ENCODE peak calls at places on chromosomes 1 and 21, in eight cellular contexts. O is MM.1S, Z is GM23338, C is GM23248, J is SK-N-SH, A is HCT116, S is PC-3, W is hepatocyte. P is an unnamed sample.

GRCh38 chr1:70887936-70888335 is 159.7 kb downstream of the PTGER3 start:
- DNase-seq in W (peak; percentile 21), C (no peak), O (no peak), J (no peak), A (no peak), S (no peak), Z (no peak), P (no peak)

GRCh38 chr1:170309389-170310013 is 163.7 kb downstream of the NTMT2 start:
- DNase-seq in C (peak; percentile 96), O (no peak), W (peak; percentile 53), S (peak; percentile 45), A (no peak), Z (no peak), J (peak; percentile 1), P (no peak)

GRCh38 chr1:34970829-34971228 is 14.3 kb downstream of the TMEM35B start:
- DNase-seq in C (no peak), S (peak; percentile 48), O (no peak), Z (peak; percentile 80), J (no peak), W (no peak), A (no peak), P (no peak)

GRCh38 chr1:150194381-150195031 is 41.4 kb downstream of the ANP32E start:
- DNase-seq in A (no peak), J (no peak), Z (no peak), S (no peak), W (peak; percentile 26), O (no peak), C (peak; percentile 71), P (no peak)

GRCh38 chr21:43578677-43579313 is 80.5 kb downstream of the HSF2BP start:
- DNase-seq in Z (no peak), J (no peak), O (no peak), C (peak; percentile 50), W (no peak), A (no peak), S (no peak), P (no peak)

GRCh38 chr1:170676628-170677027 is 12.7 kb downstream of the PRRX1 start:
- DNase-seq in O (no peak), J (no peak), Z (no peak), W (no peak), A (no peak), C (peak; percentile 73), S (no peak), P (no peak)

GRCh38 chr1:2232916-2233438 is 4.9 kb downstream of the SKI start:
- DNase-seq in A (no peak), J (no peak), O (no peak), S (no peak), C (peak; percentile 47), W (no peak), Z (peak; percentile 3), P (no peak)

GRCh38 chr1:193406901-193407300 is 220.5 kb upstream of the B3GALT2 start:
- DNase-seq in W (peak; percentile 62), Z (peak; percentile 76), O (peak; percentile 74), J (peak; percentile 36), C (peak; percentile 76), S (peak; percentile 56), A (peak; percentile 19), P (peak; percentile 77)

GRCh38 chr21:16535100-16535418 is 805.3 kb downstream of the USP25 start:
- DNase-seq in O (no peak), S (peak; percentile 13), A (no peak), J (peak; percentile 28), W (no peak), C (peak; percentile 92), Z (no peak), P (no peak)
- TF ChIP-seq EZH2phosphoT487 in O (no peak), S (no peak), A (no peak), J (no peak), W (no peak), C (no peak), Z (no peak), P (no peak)

DNA sequence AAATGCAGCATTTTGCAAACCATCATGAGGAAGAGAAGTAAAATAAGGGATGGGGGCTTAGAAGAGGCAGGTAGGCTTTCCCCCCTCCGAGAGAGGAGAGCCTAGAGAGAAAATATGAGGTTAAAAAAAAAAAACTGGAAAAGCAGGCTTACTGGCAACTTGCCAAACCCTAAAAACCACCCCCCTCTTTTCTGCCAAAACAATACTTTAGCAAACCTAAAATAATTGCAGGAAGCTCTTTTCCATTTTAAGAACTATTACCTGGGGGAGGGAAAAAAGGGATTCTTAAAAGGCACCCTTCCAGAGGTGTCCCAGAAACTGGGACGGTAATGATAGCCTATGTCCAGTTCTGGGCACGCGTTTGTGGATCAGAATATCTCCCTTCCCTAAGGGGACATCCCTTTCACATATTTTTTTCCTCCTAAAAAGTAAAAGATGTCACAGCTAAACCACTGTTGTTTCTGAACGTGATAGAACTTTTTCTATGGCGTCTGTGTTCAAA is 1.2 kb upstream of the NFIA start:
- DNase-seq in J (no peak), W (peak; percentile 5), C (no peak), S (peak; percentile 42), O (no peak), Z (peak; percentile 17), A (no peak), P (no peak)
- H3K4me1 ChIP-seq in J (peaks cover 40% of the 10 kb centered on the region), W (peaks cover 28% of the 10 kb centered on the region), C (peaks cover 39% of the 10 kb centered on the region), S (peaks cover 62% of the 10 kb centered on the region), O (peaks cover 11% of the 10 kb centered on the region), Z (peaks cover 47% of the 10 kb centered on the region), A (peaks cover 38% of the 10 kb centered on the region), P (peaks cover 48% of the 10 kb centered on the region)

GRCh38 chr1:46755121-46755520 is 36.2 kb upstream of the EFCAB14 start:
- DNase-seq in J (no peak), S (no peak), C (no peak), Z (no peak), W (peak; percentile 41), A (no peak), O (no peak), P (no peak)

GRCh38 chr1:46760558-46761166 is 38.2 kb upstream of the CYP4B1 start:
- DNase-seq in C (no peak), Z (no peak), J (no peak), S (no peak), O (no peak), A (no peak), W (no peak), P (no peak)

GRCh38 chr1:46761740-46762139 is 37.1 kb upstream of the CYP4B1 start:
- DNase-seq in C (no peak), W (no peak), A (no peak), O (no peak), J (no peak), S (no peak), Z (no peak), P (no peak)

GRCh38 chr1:46757256-46757955 is 38.5 kb upstream of the EFCAB14 start:
- DNase-seq in A (no peak), Z (peak; percentile 67), W (no peak), O (no peak), S (peak; percentile 80), J (no peak), C (peak; percentile 9), P (no peak)

DNA sequence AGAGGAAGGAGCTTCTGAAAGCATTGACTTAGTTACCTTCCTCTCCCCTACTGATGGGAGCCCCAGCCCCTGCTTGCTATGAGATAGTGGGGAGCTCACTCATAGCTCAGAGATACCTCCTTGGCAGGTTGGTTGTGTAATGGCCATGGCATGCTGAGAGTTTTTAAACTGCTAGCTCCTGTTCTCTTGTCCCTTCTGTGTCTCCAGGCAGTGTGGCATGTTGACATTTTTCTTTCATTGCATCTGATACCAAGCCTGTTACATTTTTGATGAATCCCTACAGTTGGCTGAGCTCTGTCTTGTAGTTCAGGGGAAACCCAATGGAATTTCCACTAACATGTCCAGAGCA is 39.0 kb upstream of the EFCAB14 start:
- DNase-seq in O (no peak), J (no peak), C (no peak), W (no peak), S (no peak), A (no peak), Z (no peak), P (no peak)
- H3K9me2 ChIP-seq in O (no peaks in the 10 kb centered on the region), J (no peaks in the 10 kb centered on the region), C (no peaks in the 10 kb centered on the region), W (no peaks in the 10 kb centered on the region), S (no peaks in the 10 kb centered on the region), A (no peaks in the 10 kb centered on the region), Z (no peaks in the 10 kb centered on the region), P (no peaks in the 10 kb centered on the region)

DNA sequence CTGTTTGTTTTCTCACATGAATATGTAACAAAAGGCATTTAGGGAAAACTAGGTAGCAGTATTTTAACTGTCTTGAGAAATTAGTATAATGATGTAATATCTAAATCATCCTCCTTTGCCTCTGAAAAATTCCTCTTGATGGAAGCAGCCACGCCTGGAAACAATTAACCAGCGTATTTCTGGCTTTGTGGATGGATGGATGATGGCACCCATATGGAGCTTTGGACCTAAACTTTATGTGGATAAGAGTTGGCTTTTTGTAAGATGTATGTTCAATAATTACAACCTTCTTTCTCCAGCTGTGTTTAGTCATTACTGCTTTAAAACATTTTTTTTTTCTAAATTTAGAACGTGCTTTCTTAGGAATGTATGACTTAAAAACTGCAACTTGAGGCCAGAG is 12.7 kb downstream of the CDCA8 start:
- DNase-seq in S (no peak), J (no peak), C (peak; percentile 68), Z (no peak), A (no peak), W (no peak), O (no peak), P (no peak)
- TF ChIP-seq EZH2phosphoT487 in S (no peak), J (no peak), C (no peak), Z (no peak), A (no peak), W (no peak), O (no peak), P (no peak)

P was measured in OCI-LY7.